ENCODE peak calls at places on chromosomes 16 and 17, in eight cellular contexts. Z is GM19239, E is ACHN, S is astrocyte of the hippocampus, O is A549, Q is EL, Y is posterior vena cava, V is posterior cingulate gyrus. K is an unnamed sample.

GRCh38 chr17:8935194-8935593 is 30.3 kb downstream of the PIK3R5 start:
- DNase-seq in S (no peak), Q (peak; percentile 15), O (no peak), E (no peak), Y (no peak), V (no peak), Z (no peak), K (no peak)

GRCh38 chr17:74368341-74369152 is 1.2 kb downstream of the GPR142 start:
- DNase-seq in E (peak; percentile 65), S (peak; percentile 74), V (peak; percentile 65), Z (peak; percentile 85), Y (peak; percentile 92), O (peak; percentile 88), Q (peak; percentile 45), K (peak; percentile 62)

GRCh38 chr16:15049581-15050180 is 6.2 kb downstream of the NTAN1 start:
- DNase-seq in V (no peak), Z (no peak), S (no peak), E (no peak), O (no peak), Q (no peak), Y (no peak), K (no peak)

GRCh38 chr16:27314161-27314723 is 468 bp downstream of the IL4R start:
- DNase-seq in E (peak; percentile 90), Q (peak; percentile 90), Z (peak; percentile 35), O (peak; percentile 54), Y (peak; percentile 93), S (peak; percentile 87), V (no peak), K (peak; percentile 58)

GRCh38 chr17:43471801-43472200 is 12.0 kb upstream of the DHX8 start:
- DNase-seq in V (no peak), E (no peak), Z (no peak), Q (peak; percentile 31), S (peak; percentile 30), O (no peak), Y (no peak), K (no peak)

GRCh38 chr17:38673714-38674012 is 1.1 kb downstream of the EPOP start:
- DNase-seq in O (peak; percentile 40), V (no peak), Y (peak; percentile 86), Z (no peak), E (no peak), S (peak; percentile 48), Q (peak; percentile 38), K (no peak)

GRCh38 chr16:49417354-49417753 is 43.8 kb downstream of the C16orf78 start:
- DNase-seq in O (no peak), S (no peak), Y (no peak), Z (no peak), E (no peak), V (no peak), Q (no peak), K (no peak)

GRCh38 chr16:10356870-10357842 is 28.7 kb upstream of the ATF7IP2 start:
- DNase-seq in E (no peak), Q (no peak), Z (no peak), Y (no peak), V (no peak), S (no peak), O (no peak), K (no peak)

GRCh38 chr17:15348030-15348429 is 6.6 kb upstream of the TEKT3 start:
- DNase-seq in V (no peak), E (no peak), Y (no peak), O (no peak), S (peak; percentile 50), Q (peak; percentile 22), Z (no peak), K (no peak)

GRCh38 chr17:20263595-20263994 is 203.7 kb downstream of the LGALS9B start:
- DNase-seq in S (peak; percentile 32), V (no peak), Q (peak; percentile 37), Z (no peak), Y (no peak), O (no peak), E (no peak), K (no peak)

K was measured in NAMALWA.